ENCODE peak calls at places on chromosomes 16 and 17, in four cellular contexts. L is GM23248, Z is breast epithelium, Y is T-helper 17 cell. V is an unnamed sample.

GRCh38 chr17:76572201-76572910 is 13.3 kb downstream of the ST6GALNAC2 start:
- DNase-seq in L (no peak), Z (no peak), Y (no peak), V (no peak)

GRCh38 chr16:4813251-4814003 is 11.0 kb upstream of the ROGDI start:
- DNase-seq in L (no peak), Z (no peak), Y (no peak), V (no peak)

GRCh38 chr17:42248351-42249179 is 27.6 kb downstream of the STAT5B start:
- DNase-seq in L (peak; percentile 94), Z (peak; percentile 57), Y (peak; percentile 63), V (peak; percentile 80)

GRCh38 chr16:57825298-57826039 is 23.2 kb upstream of the KIFC3 start:
- DNase-seq in L (no peak), Z (no peak), Y (no peak), V (no peak)

GRCh38 chr17:27294689-27295630 is 1.0 kb downstream of the WSB1 start:
- DNase-seq in L (peak; percentile 94), Z (no peak), Y (peak; percentile 14), V (peak; percentile 15)

GRCh38 chr17:59627770-59628171 is 8.1 kb downstream of the CLTC start:
- DNase-seq in L (no peak), Z (no peak), Y (no peak), V (no peak)

GRCh38 chr17:40341808-40342574 is 22.5 kb downstream of the GJD3 start:
- DNase-seq in L (peak; percentile 86), Z (peak; percentile 80), Y (no peak), V (peak; percentile 81)

GRCh38 chr17:58913971-58914769 is 158.5 kb downstream of the PPM1E start:
- DNase-seq in L (peak; percentile 44), Z (no peak), Y (no peak), V (no peak)

GRCh38 chr16:31913668-31914067 is 40.1 kb downstream of the ZNF267 start:
- DNase-seq in L (no peak), Z (no peak), Y (no peak), V (no peak)
- H3K9me3 ChIP-seq in L (peaks cover 32% of the 10 kb centered on the region), Z (peaks cover 99% of the 10 kb centered on the region), Y (peaks cover 83% of the 10 kb centered on the region), V (no peaks in the 10 kb centered on the region)

DNA sequence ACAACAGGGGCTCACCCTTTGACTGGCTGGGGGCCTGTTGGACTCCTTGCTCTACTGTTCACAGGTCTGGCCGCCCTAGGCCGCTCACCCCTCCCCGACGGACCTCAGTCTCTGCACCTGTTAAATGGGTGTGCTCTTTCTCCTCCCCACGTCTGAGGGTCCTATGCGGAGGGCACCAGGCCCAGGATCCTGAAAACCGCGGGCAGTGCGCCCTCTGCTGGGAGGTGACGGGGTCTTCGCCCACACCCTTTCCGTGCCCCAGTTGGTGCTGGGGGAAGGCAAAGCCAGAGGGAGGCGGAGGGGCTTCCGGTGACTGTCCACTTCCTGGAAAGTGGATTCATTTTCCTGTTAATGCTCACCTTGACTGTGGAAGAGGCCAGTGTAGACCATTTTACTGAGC is 1010.9 kb downstream of the KCNJ18 start:
- DNase-seq in L (no peak), Z (no peak), Y (no peak), V (no peak)
- H3K9me3 ChIP-seq in L (no peaks in the 10 kb centered on the region), Z (peaks cover 25% of the 10 kb centered on the region), Y (no peaks in the 10 kb centered on the region), V (no peaks in the 10 kb centered on the region)

DNA sequence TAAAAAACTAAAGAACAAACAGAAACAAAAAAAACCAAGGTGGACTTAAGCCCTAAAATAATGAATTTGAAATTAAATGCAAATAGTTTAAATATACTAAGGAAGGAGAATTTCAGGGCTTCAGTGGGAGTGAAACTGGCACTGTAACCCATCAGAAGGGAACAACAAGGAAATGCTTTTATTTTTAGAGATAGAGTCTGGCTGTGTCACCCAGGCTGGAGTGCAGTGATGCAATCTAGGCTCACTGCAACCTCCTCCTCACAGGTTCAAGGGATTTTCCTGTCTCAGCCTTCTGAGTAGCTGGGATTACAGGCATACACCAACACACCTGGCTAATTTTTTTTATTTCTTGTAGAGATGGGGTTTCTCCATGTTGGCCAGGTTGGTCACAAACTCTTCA is 625.2 kb upstream of the CDH8 start:
- DNase-seq in L (no peak), Z (no peak), Y (no peak), V (no peak)
- H3K9me3 ChIP-seq in L (no peaks in the 10 kb centered on the region), Z (no peaks in the 10 kb centered on the region), Y (no peaks in the 10 kb centered on the region), V (no peaks in the 10 kb centered on the region)

DNA sequence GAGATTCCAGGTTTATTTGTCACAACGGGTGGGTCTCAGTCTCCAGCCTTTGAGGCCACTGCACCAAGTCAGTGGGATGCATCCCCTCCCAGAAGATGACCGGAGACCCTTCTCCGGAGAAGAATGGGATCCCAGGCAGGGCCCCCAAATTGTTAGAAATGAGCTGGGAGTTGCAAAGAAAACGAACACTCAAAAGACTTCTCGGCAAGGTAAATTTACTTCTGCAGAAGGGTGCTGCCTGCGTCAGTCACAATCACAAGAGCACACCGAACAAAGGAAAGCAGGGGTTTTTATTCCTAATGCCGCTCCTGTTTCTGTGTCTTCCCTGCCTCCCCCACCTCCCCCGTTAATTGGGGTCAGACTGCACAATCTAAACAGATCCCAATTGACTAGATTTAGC is 61.4 kb downstream of the ATF7IP2 start:
- DNase-seq in L (no peak), Z (no peak), Y (no peak), V (no peak)
- H3K9me3 ChIP-seq in L (no peaks in the 10 kb centered on the region), Z (peaks cover 54% of the 10 kb centered on the region), Y (peaks cover 34% of the 10 kb centered on the region), V (no peaks in the 10 kb centered on the region)

GRCh38 chr16:60717808-60718207 is 1318.4 kb downstream of the CDH8 start:
- DNase-seq in L (no peak), Z (no peak), Y (no peak), V (no peak)
- H3K9me3 ChIP-seq in L (no peaks in the 10 kb centered on the region), Z (peaks cover 25% of the 10 kb centered on the region), Y (peaks cover 3% of the 10 kb centered on the region), V (no peaks in the 10 kb centered on the region)

V was measured in BE2C.